ENCODE peak calls at places on chromosomes 4 and X, in four cellular contexts. F, O, U and H are unnamed samples.

GRCh38 chrX:68995780-68996551 is 167.1 kb downstream of the EFNB1 start:
- DNase-seq in F (no peak), O (no peak), U (no peak), H (no peak)

GRCh38 chr4:172786039-172786792 is 382.4 kb upstream of the GALNT7 start:
- DNase-seq in F (no peak), O (no peak), U (no peak), H (no peak)

GRCh38 chr4:173039617-173040176 is 128.9 kb upstream of the GALNT7 start:
- DNase-seq in F (peak), O (no peak), U (no peak), H (no peak)

GRCh38 chrX:153662266-153662665 is 11.3 kb downstream of the PNCK start:
- DNase-seq in F (no peak), O (peak), U (peak), H (no peak)

GRCh38 chr4:147828361-147828760 is 96.5 kb downstream of the ARHGAP10 start:
- DNase-seq in F (no peak), O (no peak), U (no peak), H (no peak)

GRCh38 chr4:2297606-2298517 is 36.0 kb upstream of the MXD4 start:
- DNase-seq in F (no peak), O (no peak), U (no peak), H (no peak)

GRCh38 chrX:63506320-63506719 is 155.2 kb upstream of the SPIN4 start:
- DNase-seq in F (no peak), O (no peak), U (no peak), H (no peak)

GRCh38 chr4:132383571-132384199 is 765.4 kb upstream of the PCDH10 start:
- DNase-seq in F (no peak), O (no peak), U (no peak), H (no peak)

GRCh38 chrX:130444641-130445336 is 43.0 kb downstream of the RBMX2 start:
- DNase-seq in F (no peak), O (no peak), U (no peak), H (no peak)

GRCh38 chr4:147854154-147854553 is 122.3 kb downstream of the ARHGAP10 start:
- DNase-seq in F (no peak), O (no peak), U (no peak), H (no peak)

GRCh38 chr4:163542275-163542674 is 47.8 kb downstream of the TMA16 start:
- DNase-seq in F (no peak), O (no peak), U (no peak), H (no peak)

GRCh38 chrX:154980330-154981115 is 42.0 kb downstream of the F8 start:
- DNase-seq in F (peak), O (peak), U (peak), H (peak)

GRCh38 chr4:152514356-152514755 is 21.5 kb downstream of the FBXW7 start:
- DNase-seq in F (no peak), O (no peak), U (no peak), H (no peak)

GRCh38 chr4:150145950-150146340 is 67.7 kb downstream of the DCLK2 start:
- DNase-seq in F (no peak), O (no peak), U (no peak), H (no peak)